ENCODE peak calls at places on chromosomes 7 and 10, in five cellular contexts. K is mammary epithelial cell; R is fibroblast of lung; D is thoracic aorta; Z is CD4-positive, alpha-beta memory T cell. J is an unnamed sample.

GRCh38 chr10:89869757-89870156 is 168.4 kb downstream of the KIF20B start:
- DNase-seq in K (no peak), Z (no peak), R (no peak), D (no peak), J (no peak)

GRCh38 chr7:27122075-27122910 is 8.3 kb downstream of the HOXA4 start:
- DNase-seq in Z (no peak), R (peak; percentile 42), D (no peak), K (peak; percentile 45), J (no peak)

GRCh38 chr7:33979807-33980355 is 74.5 kb downstream of the BMPER start:
- DNase-seq in R (peak; percentile 94), Z (no peak), D (no peak), K (peak; percentile 56), J (peak; percentile 18)

GRCh38 chr10:22340362-22341189 is 4.7 kb upstream of the SPAG6 start:
- DNase-seq in R (peak; percentile 67), K (peak; percentile 71), Z (peak; percentile 77), D (no peak), J (peak; percentile 68)

GRCh38 chr10:129963076-129963830 is 821 bp downstream of the EBF3 start:
- DNase-seq in D (no peak), K (no peak), Z (no peak), R (peak; percentile 24), J (peak; percentile 66)

GRCh38 chr7:44293561-44294324 is 31.7 kb downstream of the CAMK2B start:
- DNase-seq in Z (no peak), D (no peak), R (no peak), K (no peak), J (no peak)

GRCh38 chr7:158815046-158815445 is 14.3 kb downstream of the ESYT2 start:
- DNase-seq in R (peak; percentile 58), K (no peak), D (no peak), Z (no peak), J (no peak)

GRCh38 chr10:125092564-125093031 is 67.8 kb downstream of the CTBP2 start:
- DNase-seq in R (no peak), D (no peak), K (no peak), Z (no peak), J (no peak)

GRCh38 chr7:107039199-107039900 is 5.2 kb upstream of the PRKAR2B start:
- DNase-seq in R (no peak), K (no peak), Z (no peak), D (no peak), J (no peak)

GRCh38 chr7:47643716-47644400 is 61.9 kb upstream of the TNS3 start:
- DNase-seq in D (no peak), R (no peak), K (no peak), Z (no peak), J (no peak)

GRCh38 chr10:78579586-78579985 is 489.2 kb upstream of the ZMIZ1 start:
- DNase-seq in R (no peak), K (no peak), D (no peak), Z (no peak), J (peak; percentile 54)

GRCh38 chr10:12237265-12238220 is 41.6 kb downstream of the CDC123 start:
- DNase-seq in D (no peak), Z (no peak), R (peak; percentile 20), K (no peak), J (no peak)

GRCh38 chr7:46554688-46555422 is 633.8 kb upstream of the IGFBP3 start:
- DNase-seq in Z (no peak), K (peak; percentile 75), D (no peak), R (peak; percentile 79), J (no peak)

GRCh38 chr7:77580762-77581350 is 43.8 kb downstream of the PTPN12 start:
- DNase-seq in R (peak; percentile 26), D (no peak), K (no peak), Z (no peak), J (no peak)

GRCh38 chr10:97601268-97602215 is 12.0 kb downstream of the C10orf62 start:
- DNase-seq in Z (no peak), D (no peak), K (no peak), R (no peak), J (no peak)

GRCh38 chr7:69232445-69233376 is 365.6 kb upstream of the AUTS2 start:
- DNase-seq in D (no peak), R (no peak), K (no peak), Z (no peak), J (no peak)

GRCh38 chr7:39504963-39505362 is 61.2 kb upstream of the YAE1 start:
- DNase-seq in R (peak; percentile 66), Z (no peak), K (peak; percentile 53), D (no peak), J (peak; percentile 88)

GRCh38 chr7:66877577-66878300 is 43.3 kb upstream of the TMEM248 start:
- DNase-seq in Z (no peak), R (peak; percentile 20), D (no peak), K (no peak), J (no peak)

GRCh38 chr7:157046681-157047080 is 36.2 kb upstream of the MNX1 start:
- DNase-seq in R (peak; percentile 41), D (no peak), K (peak; percentile 99), Z (no peak), J (peak; percentile 50)

GRCh38 chr10:18959369-18959768 is 89.2 kb upstream of the MALRD1 start:
- DNase-seq in Z (no peak), R (no peak), D (no peak), K (no peak), J (no peak)

GRCh38 chr7:135792866-135793265 is 44.3 kb upstream of the FAM180A start:
- DNase-seq in Z (no peak), K (no peak), R (no peak), D (no peak), J (no peak)

GRCh38 chr10:44975487-44976331 is 2.9 kb downstream of the DEPP1 start:
- DNase-seq in R (peak; percentile 86), Z (no peak), K (peak; percentile 90), D (no peak), J (peak; percentile 30)

GRCh38 chr10:95783741-95784140 is 27.8 kb downstream of the ENTPD1 start:
- DNase-seq in K (no peak), Z (no peak), D (no peak), R (no peak), J (no peak)

GRCh38 chr10:82867056-82867455 is 992.1 kb downstream of the NRG3 start:
- DNase-seq in R (no peak), Z (no peak), K (no peak), D (no peak), J (no peak)

GRCh38 chr10:34235164-34235832 is 579.8 kb downstream of the PARD3 start:
- DNase-seq in Z (no peak), R (peak; percentile 89), D (no peak), K (peak; percentile 53), J (peak; percentile 36)

GRCh38 chr10:82319046-82319445 is 444.1 kb downstream of the NRG3 start:
- DNase-seq in Z (no peak), R (no peak), D (no peak), K (no peak), J (no peak)

GRCh38 chr10:130739757-130740145 is 571.8 kb downstream of the TCERG1L start:
- DNase-seq in Z (no peak), D (no peak), K (no peak), R (no peak), J (no peak)

GRCh38 chr7:128812514-128813168 is 17.6 kb upstream of the FLNC start:
- DNase-seq in R (peak; percentile 11), D (no peak), K (no peak), Z (no peak), J (no peak)

GRCh38 chr10:104090597-104090996 is 4.9 kb upstream of the COL17A1 start:
- DNase-seq in Z (no peak), K (peak; percentile 46), D (no peak), R (peak; percentile 54), J (no peak)

GRCh38 chr10:1404236-1404952 is 332.9 kb downstream of the ADARB2 start:
- DNase-seq in D (no peak), Z (no peak), R (no peak), K (no peak), J (no peak)

DNA sequence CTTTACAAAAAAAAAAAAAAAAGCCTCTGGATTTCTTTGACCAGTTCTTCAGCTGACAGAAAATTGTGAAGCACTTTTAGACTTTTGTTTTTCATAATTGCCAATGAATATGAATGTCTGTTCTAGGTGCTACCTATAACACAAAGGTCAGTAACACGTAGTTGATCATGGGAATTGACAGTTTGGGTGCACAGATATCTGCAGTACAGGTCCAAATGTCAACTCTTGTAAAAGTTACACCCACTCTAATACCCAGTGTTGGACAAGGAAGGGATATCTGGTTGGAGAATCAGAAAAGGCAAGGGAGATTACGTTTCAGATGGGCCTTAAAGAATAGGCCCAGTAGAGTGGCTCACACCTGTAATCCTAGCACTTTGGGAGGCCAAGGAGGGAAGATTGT is 1.8 kb downstream of the REEP3 start:
- DNase-seq in D (no peak), K (no peak), R (no peak), Z (no peak), J (no peak)
- H3K4me3 ChIP-seq in D (peak overlapping the region; percentile 83), K (peak overlapping the region; percentile 92), R (peak overlapping the region; percentile 95), Z (no peak overlapping the region), J (peak overlapping the region; percentile 64)

DNA sequence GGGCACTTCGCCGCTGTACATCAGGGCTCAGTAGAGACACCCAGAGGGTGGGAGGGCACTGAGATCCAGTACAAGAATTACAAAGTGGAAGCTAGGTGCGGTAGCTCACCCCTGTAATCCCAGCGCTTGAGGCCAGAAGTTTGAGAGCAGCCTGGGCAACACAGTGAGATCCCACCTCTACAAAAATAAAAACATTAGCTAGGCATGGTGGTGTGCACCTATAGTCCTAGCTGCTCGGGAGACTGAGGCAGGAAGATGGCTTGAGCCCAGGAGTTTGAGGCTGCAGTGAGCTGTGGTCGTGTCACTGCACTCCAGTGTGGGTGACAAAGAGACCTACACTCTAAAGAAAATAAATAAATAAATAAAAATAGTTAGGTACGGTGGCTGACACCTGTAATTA is 64.0 kb downstream of the CLEC2L start:
- DNase-seq in Z (no peak), K (no peak), D (no peak), R (no peak), J (no peak)
- H3K36me3 ChIP-seq in Z (peaks cover 16% of the 10 kb centered on the region), K (peaks cover 8% of the 10 kb centered on the region), D (peaks cover 53% of the 10 kb centered on the region), R (peaks cover 12% of the 10 kb centered on the region), J (peaks cover 6% of the 10 kb centered on the region)

DNA sequence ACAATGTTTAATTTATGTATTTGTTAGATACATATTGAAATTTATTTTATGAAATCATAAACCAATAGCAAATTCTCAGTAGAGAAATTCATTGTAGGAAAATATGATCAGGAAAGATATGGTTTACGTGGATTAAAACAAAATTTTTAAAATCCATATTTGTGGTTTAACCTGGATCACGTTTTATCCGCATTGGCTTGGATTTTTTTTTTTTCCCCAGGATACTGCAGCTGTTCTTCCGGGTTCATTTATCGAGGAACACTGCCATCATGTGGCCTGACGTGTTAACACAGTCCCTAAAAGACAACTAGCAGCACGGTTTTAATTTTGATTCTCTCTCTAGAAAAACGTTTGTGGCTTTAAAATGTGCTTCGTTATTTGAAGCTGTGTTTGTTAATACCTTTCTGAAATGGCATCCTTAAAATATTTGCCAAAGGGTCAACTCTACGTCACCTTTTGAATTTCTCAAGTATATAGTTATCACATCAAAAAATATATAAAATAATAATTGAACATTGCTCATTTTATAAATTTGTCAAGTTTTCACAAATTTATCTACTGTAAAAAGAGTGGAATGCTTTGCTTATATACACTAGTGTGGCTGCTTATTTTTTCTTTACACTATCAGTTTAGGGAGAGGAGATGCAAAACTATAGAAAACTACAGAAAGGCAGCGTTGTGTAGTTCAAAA is 8.7 kb upstream of the ASB4 start:
- DNase-seq in Z (peak; percentile 45), R (peak; percentile 59), D (peak; percentile 20), K (peak; percentile 37), J (peak; percentile 14)
- H3K4me3 ChIP-seq in Z (no peak overlapping the region), R (no peak overlapping the region), D (no peak overlapping the region), K (no peak overlapping the region), J (no peak overlapping the region)

DNA sequence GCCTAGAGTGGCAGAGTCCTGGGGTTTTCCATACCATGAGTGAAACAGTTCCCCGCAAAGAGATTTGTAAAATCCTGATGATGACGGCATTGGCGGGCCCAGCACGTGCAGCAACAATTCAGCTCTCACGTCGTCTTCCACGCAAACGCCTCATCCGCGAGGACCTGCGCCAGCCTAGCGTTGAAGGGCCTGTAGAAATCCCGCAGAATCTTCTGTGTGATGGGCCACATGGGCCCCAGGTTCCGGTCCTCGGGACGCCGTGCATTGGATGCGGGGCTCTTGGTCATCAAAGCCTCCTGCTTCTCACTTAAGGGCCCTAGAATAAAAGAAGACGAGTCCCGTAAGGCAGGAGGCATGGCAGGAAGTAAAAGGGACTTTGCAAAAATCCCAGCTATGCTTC is 83.4 kb downstream of the CHST15 start:
- DNase-seq in K (no peak), Z (no peak), D (no peak), R (no peak), J (no peak)
- H3K36me3 ChIP-seq in K (peaks cover 10% of the 10 kb centered on the region), Z (no peaks in the 10 kb centered on the region), D (peaks cover 10% of the 10 kb centered on the region), R (no peaks in the 10 kb centered on the region), J (peaks cover 18% of the 10 kb centered on the region)

J was measured in MG63.